ENCODE peak calls at places on chromosomes 5 and 9, in four cellular contexts. One of them, this sample, is unnamed.

GRCh38 chr5:117645400-117645799 is 1070.8 kb upstream of the SEMA6A start:
- DNase-seq in NCI-H748 treated with DMSO at 0.1 percent for 48 hours: no peak
- DNase-seq in GM12892: no peak
- DNase-seq in uterus: no peak
- DNase-seq in this sample: no peak

GRCh38 chr5:141514330-141515111 is 25.6 kb downstream of the PCDHGC5 start:
- DNase-seq in uterus: no peak
- DNase-seq in GM12892: no peak
- DNase-seq in NCI-H748 treated with DMSO at 0.1 percent for 48 hours: no peak
- DNase-seq in this sample: peak

GRCh38 chr5:104189909-104190308 is 627.3 kb upstream of the NUDT12 start:
- DNase-seq in uterus: no peak
- DNase-seq in GM12892: no peak
- DNase-seq in NCI-H748 treated with DMSO at 0.1 percent for 48 hours: no peak
- DNase-seq in this sample: no peak

GRCh38 chr5:180303226-180304015 is 11.5 kb upstream of the MAPK9 start:
- DNase-seq in NCI-H748 treated with DMSO at 0.1 percent for 48 hours: no peak
- DNase-seq in GM12892: no peak
- DNase-seq in uterus: no peak
- DNase-seq in this sample: no peak

GRCh38 chr9:110123364-110124095 is 84.4 kb downstream of the C9orf152 start:
- DNase-seq in uterus: no peak
- DNase-seq in GM12892: no peak
- DNase-seq in NCI-H748 treated with DMSO at 0.1 percent for 48 hours: no peak
- DNase-seq in this sample: no peak

GRCh38 chr5:129460121-129460950 is at the start of gene ADAMTS19:
- DNase-seq in GM12892: no peak
- DNase-seq in NCI-H748 treated with DMSO at 0.1 percent for 48 hours: no peak
- DNase-seq in uterus: peak
- DNase-seq in this sample: no peak

GRCh38 chr9:131236761-131237160 is 39.5 kb downstream of the FAM78A start:
- DNase-seq in NCI-H748 treated with DMSO at 0.1 percent for 48 hours: no peak
- DNase-seq in GM12892: no peak
- DNase-seq in uterus: no peak
- DNase-seq in this sample: no peak

GRCh38 chr5:7585807-7586206 is 189.9 kb downstream of the ADCY2 start:
- DNase-seq in NCI-H748 treated with DMSO at 0.1 percent for 48 hours: no peak
- DNase-seq in uterus: no peak
- DNase-seq in GM12892: no peak
- DNase-seq in this sample: no peak

GRCh38 chr5:96771395-96771794 is 36.4 kb downstream of the ERAP1 start:
- DNase-seq in NCI-H748 treated with DMSO at 0.1 percent for 48 hours: no peak
- DNase-seq in GM12892: no peak
- DNase-seq in uterus: no peak
- DNase-seq in this sample: no peak

GRCh38 chr5:170701321-170701720 is 82.2 kb upstream of the GABRP start:
- DNase-seq in uterus: no peak
- DNase-seq in NCI-H748 treated with DMSO at 0.1 percent for 48 hours: no peak
- DNase-seq in GM12892: no peak
- DNase-seq in this sample: no peak